ENCODE peak calls at places on chromosome 4, in six cellular contexts. J is NCI-H1092 treated with DMSO at 0.1 percent for 48 hours; Z is fibroblast of lung; T is SK-N-DZ; W is neural crest cell; U is CD4-positive, alpha-beta memory T cell. E is an unnamed sample.

GRCh38 chr4:142334931-142335330 is 511.2 kb downstream of the INPP4B start:
- DNase-seq in Z (no peak), J (no peak), W (no peak), T (no peak), U (no peak), E (no peak)

GRCh38 chr4:53365121-53365485 is 758 bp downstream of the SCFD2 start:
- DNase-seq in W (no peak), J (peak; percentile 10), U (no peak), T (peak; percentile 13), Z (peak; percentile 29), E (no peak)

GRCh38 chr4:14787894-14788293 is 214.4 kb upstream of the CPEB2 start:
- DNase-seq in W (no peak), Z (peak; percentile 6), U (no peak), T (no peak), J (peak; percentile 1), E (no peak)

GRCh38 chr4:24091632-24092240 is 201.9 kb upstream of the PPARGC1A start:
- DNase-seq in U (no peak), W (no peak), T (no peak), Z (peak; percentile 51), J (no peak), E (no peak)

GRCh38 chr4:74534936-74535335 is 90.0 kb downstream of the AREG start:
- DNase-seq in T (no peak), U (no peak), W (no peak), J (no peak), Z (no peak), E (no peak)

GRCh38 chr4:100306018-100306417 is 115.8 kb upstream of the DDIT4L start:
- DNase-seq in U (no peak), T (no peak), W (no peak), Z (peak; percentile 64), J (no peak), E (no peak)

GRCh38 chr4:78056265-78057129 is 626 bp upstream of the FRAS1 start:
- DNase-seq in Z (peak; percentile 75), T (peak; percentile 91), W (peak; percentile 49), U (no peak), J (peak; percentile 91), E (peak; percentile 83)

GRCh38 chr4:176400816-176401461 is 81.2 kb downstream of the SPCS3 start:
- DNase-seq in T (no peak), J (no peak), W (no peak), U (no peak), Z (peak; percentile 88), E (no peak)

GRCh38 chr4:109671350-109671749 is 31.9 kb downstream of the CASP6 start:
- DNase-seq in W (no peak), J (no peak), Z (no peak), T (no peak), U (no peak), E (no peak)

GRCh38 chr4:16715482-16715881 is 183.0 kb downstream of the LDB2 start:
- DNase-seq in U (no peak), T (no peak), W (no peak), Z (no peak), J (no peak), E (no peak)

GRCh38 chr4:15557806-15558550 is 88.3 kb downstream of the CC2D2A start:
- DNase-seq in T (no peak), U (no peak), W (no peak), Z (no peak), J (no peak), E (no peak)

E was measured in NCI-H748 treated with DMSO at 0.1 percent for 48 hours.